ENCODE peak calls at places on chromosome 18, in six cellular contexts. One of them, this sample, is unnamed.

GRCh38 chr18:37538526-37539205 is 26.9 kb downstream of the CELF4 start:
- DNase-seq in stimulated activated naive CD8-positive, alpha-beta T cell treated with anti-CD3 and anti-CD28 coated beads, Interleukin-15, Interleukin-2, amounts not matched to agents 100 U/mL and 50 U/mL, for 24 hours: no peak
- DNase-seq in HEK293T: no peak
- DNase-seq in naive thymus-derived CD8-positive, alpha-beta T cell: no peak
- DNase-seq in activated T-cell treated with anti-CD3 and anti-CD28 coated beads for 48 hours: no peak
- DNase-seq in KG1: no peak
- DNase-seq in this sample: no peak

GRCh38 chr18:615773-616172 is 19.0 kb downstream of the CLUL1 start:
- DNase-seq in stimulated activated naive CD8-positive, alpha-beta T cell treated with anti-CD3 and anti-CD28 coated beads, Interleukin-15, Interleukin-2, amounts not matched to agents 100 U/mL and 50 U/mL, for 24 hours: no peak
- DNase-seq in HEK293T: no peak
- DNase-seq in naive thymus-derived CD8-positive, alpha-beta T cell: no peak
- DNase-seq in activated T-cell treated with anti-CD3 and anti-CD28 coated beads for 48 hours: no peak
- DNase-seq in KG1: no peak
- DNase-seq in this sample: no peak

GRCh38 chr18:79507546-79508480 is 112.1 kb downstream of the NFATC1 start:
- DNase-seq in stimulated activated naive CD8-positive, alpha-beta T cell treated with anti-CD3 and anti-CD28 coated beads, Interleukin-15, Interleukin-2, amounts not matched to agents 100 U/mL and 50 U/mL, for 24 hours: peak
- DNase-seq in HEK293T: no peak
- DNase-seq in naive thymus-derived CD8-positive, alpha-beta T cell: peak
- DNase-seq in activated T-cell treated with anti-CD3 and anti-CD28 coated beads for 48 hours: no peak
- DNase-seq in KG1: no peak
- DNase-seq in this sample: no peak

GRCh38 chr18:58536534-58537271 is 92.2 kb downstream of the ALPK2 start:
- DNase-seq in stimulated activated naive CD8-positive, alpha-beta T cell treated with anti-CD3 and anti-CD28 coated beads, Interleukin-15, Interleukin-2, amounts not matched to agents 100 U/mL and 50 U/mL, for 24 hours: no peak
- DNase-seq in HEK293T: no peak
- DNase-seq in naive thymus-derived CD8-positive, alpha-beta T cell: no peak
- DNase-seq in activated T-cell treated with anti-CD3 and anti-CD28 coated beads for 48 hours: no peak
- DNase-seq in KG1: no peak
- DNase-seq in this sample: no peak

GRCh38 chr18:47873625-47874024 is 56.8 kb downstream of the SMAD2 start:
- DNase-seq in stimulated activated naive CD8-positive, alpha-beta T cell treated with anti-CD3 and anti-CD28 coated beads, Interleukin-15, Interleukin-2, amounts not matched to agents 100 U/mL and 50 U/mL, for 24 hours: no peak
- DNase-seq in HEK293T: no peak
- DNase-seq in naive thymus-derived CD8-positive, alpha-beta T cell: no peak
- DNase-seq in activated T-cell treated with anti-CD3 and anti-CD28 coated beads for 48 hours: no peak
- DNase-seq in KG1: no peak
- DNase-seq in this sample: no peak

GRCh38 chr18:64474279-64474678 is 325.4 kb upstream of the LINC00305 start:
- DNase-seq in stimulated activated naive CD8-positive, alpha-beta T cell treated with anti-CD3 and anti-CD28 coated beads, Interleukin-15, Interleukin-2, amounts not matched to agents 100 U/mL and 50 U/mL, for 24 hours: no peak
- DNase-seq in HEK293T: no peak
- DNase-seq in naive thymus-derived CD8-positive, alpha-beta T cell: no peak
- DNase-seq in activated T-cell treated with anti-CD3 and anti-CD28 coated beads for 48 hours: no peak
- DNase-seq in KG1: no peak
- DNase-seq in this sample: no peak

GRCh38 chr18:12278765-12279682 is 24.9 kb downstream of the CIDEA start:
- DNase-seq in stimulated activated naive CD8-positive, alpha-beta T cell treated with anti-CD3 and anti-CD28 coated beads, Interleukin-15, Interleukin-2, amounts not matched to agents 100 U/mL and 50 U/mL, for 24 hours: no peak
- DNase-seq in HEK293T: no peak
- DNase-seq in naive thymus-derived CD8-positive, alpha-beta T cell: no peak
- DNase-seq in activated T-cell treated with anti-CD3 and anti-CD28 coated beads for 48 hours: no peak
- DNase-seq in KG1: no peak
- DNase-seq in this sample: no peak

GRCh38 chr18:13871701-13872100 is 43.6 kb downstream of the MC2R start:
- DNase-seq in stimulated activated naive CD8-positive, alpha-beta T cell treated with anti-CD3 and anti-CD28 coated beads, Interleukin-15, Interleukin-2, amounts not matched to agents 100 U/mL and 50 U/mL, for 24 hours: no peak
- DNase-seq in HEK293T: no peak
- DNase-seq in naive thymus-derived CD8-positive, alpha-beta T cell: no peak
- DNase-seq in activated T-cell treated with anti-CD3 and anti-CD28 coated beads for 48 hours: no peak
- DNase-seq in KG1: no peak
- DNase-seq in this sample: no peak

GRCh38 chr18:52422985-52423601 is 83.1 kb downstream of the DCC start:
- DNase-seq in stimulated activated naive CD8-positive, alpha-beta T cell treated with anti-CD3 and anti-CD28 coated beads, Interleukin-15, Interleukin-2, amounts not matched to agents 100 U/mL and 50 U/mL, for 24 hours: no peak
- DNase-seq in HEK293T: no peak
- DNase-seq in naive thymus-derived CD8-positive, alpha-beta T cell: no peak
- DNase-seq in activated T-cell treated with anti-CD3 and anti-CD28 coated beads for 48 hours: no peak
- DNase-seq in KG1: no peak
- DNase-seq in this sample: no peak

GRCh38 chr18:76449110-76449453 is 46.0 kb downstream of the ZNF516 start:
- DNase-seq in stimulated activated naive CD8-positive, alpha-beta T cell treated with anti-CD3 and anti-CD28 coated beads, Interleukin-15, Interleukin-2, amounts not matched to agents 100 U/mL and 50 U/mL, for 24 hours: no peak
- DNase-seq in HEK293T: no peak
- DNase-seq in naive thymus-derived CD8-positive, alpha-beta T cell: no peak
- DNase-seq in activated T-cell treated with anti-CD3 and anti-CD28 coated beads for 48 hours: no peak
- DNase-seq in KG1: no peak
- DNase-seq in this sample: no peak

This sample was measured in SK-N-MC.